ENCODE peak calls at places on chromosomes 2 and 18, in nine cellular contexts. O is neural progenitor cell, C is GM23338, U is hepatocyte, T is HCT116, Q is PC-3, W is OCI-LY7, N is MM.1S, I is SK-N-SH. G is an unnamed sample.

GRCh38 chr18:8153887-8154583 is 455.2 kb upstream of the RAB12 start:
- DNase-seq in O (no peak), C (no peak), U (no peak), T (no peak), Q (peak; percentile 67), W (no peak), N (no peak), I (no peak), G (peak; percentile 88)

GRCh38 chr2:238290079-238290478 is 1.7 kb upstream of the PER2 start:
- DNase-seq in O (peak; percentile 73), C (peak; percentile 72), U (peak; percentile 84), T (peak; percentile 71), Q (peak; percentile 92), W (peak; percentile 45), N (no peak), I (no peak), G (no peak)

GRCh38 chr2:130846686-130847375 is 10.1 kb downstream of the ARHGEF4 start:
- DNase-seq in O (no peak), C (no peak), U (no peak), T (no peak), Q (peak; percentile 64), W (no peak), N (no peak), I (no peak), G (no peak)

GRCh38 chr2:88074854-88075292 is 7.2 kb downstream of the SMYD1 start:
- DNase-seq in O (no peak), C (no peak), U (no peak), T (no peak), Q (peak; percentile 77), W (no peak), N (no peak), I (no peak), G (peak; percentile 85)

GRCh38 chr2:102094917-102095316 is 47.6 kb upstream of the IL1R1 start:
- DNase-seq in O (no peak), C (no peak), U (peak; percentile 86), T (peak; percentile 41), Q (peak; percentile 87), W (no peak), N (no peak), I (no peak), G (peak; percentile 97)

GRCh38 chr2:185689906-185690539 is 48.6 kb upstream of the FSIP2 start:
- DNase-seq in O (no peak), C (no peak), U (no peak), T (peak; percentile 13), Q (peak; percentile 59), W (no peak), N (no peak), I (no peak), G (no peak)

GRCh38 chr2:6823111-6823510 is 42.6 kb downstream of the CMPK2 start:
- DNase-seq in O (no peak), C (no peak), U (no peak), T (no peak), Q (no peak), W (no peak), N (no peak), I (no peak), G (peak; percentile 47)

GRCh38 chr2:85753525-85754312 is at the start of gene ATOH8:
- DNase-seq in O (peak; percentile 76), C (peak; percentile 87), U (peak; percentile 76), T (no peak), Q (peak; percentile 11), W (peak; percentile 34), N (peak; percentile 25), I (peak; percentile 78), G (peak; percentile 87)

GRCh38 chr2:71930073-71930681 is 217.5 kb downstream of the CYP26B1 start:
- DNase-seq in O (no peak), C (no peak), U (peak; percentile 70), T (no peak), Q (peak; percentile 40), W (no peak), N (no peak), I (peak; percentile 68), G (peak; percentile 83)

GRCh38 chr2:18626256-18626668 is 36.9 kb upstream of the NT5C1B start:
- DNase-seq in O (no peak), C (no peak), U (no peak), T (no peak), Q (peak; percentile 84), W (no peak), N (no peak), I (no peak), G (peak; percentile 71)

DNA sequence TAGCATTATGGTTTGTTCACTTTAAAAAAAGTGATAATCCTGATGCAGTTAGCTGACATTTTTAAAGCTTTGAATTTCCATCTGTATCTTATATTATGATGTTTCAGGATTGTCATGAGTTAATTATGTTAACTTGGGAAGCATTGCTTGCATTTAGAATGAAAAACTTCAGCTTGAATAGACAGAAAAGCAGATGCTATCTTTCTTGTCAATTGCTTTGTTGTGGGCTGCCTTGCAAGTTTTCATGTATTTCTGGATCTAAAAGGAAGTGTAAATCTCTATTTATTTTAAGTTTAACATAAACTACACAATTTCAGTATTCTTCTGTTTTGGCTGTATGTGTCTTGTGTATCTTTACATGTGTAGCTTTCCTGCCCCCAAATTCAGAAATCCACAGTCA is 479.5 kb downstream of the ARHGAP15 start:
- DNase-seq in O (no peak), C (no peak), U (no peak), T (no peak), Q (no peak), W (no peak), N (no peak), I (peak; percentile 2), G (no peak)
- H3K27ac ChIP-seq in O (peak overlapping the region; percentile 16), C (no peak overlapping the region), U (no peak overlapping the region), T (no peak overlapping the region), Q (no peak overlapping the region), W (no peak overlapping the region), N (no peak overlapping the region), I (no peak overlapping the region), G (no peak overlapping the region)

GRCh38 chr18:55907352-55908045 is 319.5 kb upstream of the TCF4 start:
- DNase-seq in O (no peak), C (no peak), U (no peak), T (no peak), Q (peak; percentile 6), W (no peak), N (no peak), I (no peak), G (peak; percentile 39)
- H3K4me2 ChIP-seq in O (peak overlapping the region; percentile 36), C (no peak overlapping the region), U (peak overlapping the region; percentile 43), T (no peak overlapping the region), Q (no peak overlapping the region), W (no peak overlapping the region), N (no peak overlapping the region), I (no peak overlapping the region), G (peak overlapping the region; percentile 72)

GRCh38 chr2:26784570-26785234 is 1.2 kb upstream of the CENPA start:
- DNase-seq in O (no peak), C (no peak), U (no peak), T (no peak), Q (no peak), W (no peak), N (no peak), I (no peak), G (no peak)

GRCh38 chr2:26785431-26786206 is at the start of gene CENPA:
- DNase-seq in O (peak; percentile 99), C (peak; percentile 99), U (peak; percentile 98), T (peak; percentile 99), Q (peak; percentile 99), W (peak; percentile 99), N (peak; percentile 99), I (peak; percentile 100), G (peak; percentile 99)

GRCh38 chr2:26782876-26783704 is 2.8 kb upstream of the CENPA start:
- DNase-seq in O (no peak), C (no peak), U (no peak), T (no peak), Q (no peak), W (no peak), N (no peak), I (no peak), G (no peak)

GRCh38 chr2:26786207-26787023 is 559 bp downstream of the CENPA start:
- DNase-seq in O (no peak), C (no peak), U (no peak), T (no peak), Q (peak; percentile 27), W (peak; percentile 53), N (peak; percentile 41), I (peak; percentile 52), G (peak; percentile 53)
- TF ChIP-seq EZH2phosphoT487 in O (no peak), C (no peak), U (no peak), T (no peak), Q (no peak), W (no peak), N (no peak), I (no peak), G (no peak)

DNA sequence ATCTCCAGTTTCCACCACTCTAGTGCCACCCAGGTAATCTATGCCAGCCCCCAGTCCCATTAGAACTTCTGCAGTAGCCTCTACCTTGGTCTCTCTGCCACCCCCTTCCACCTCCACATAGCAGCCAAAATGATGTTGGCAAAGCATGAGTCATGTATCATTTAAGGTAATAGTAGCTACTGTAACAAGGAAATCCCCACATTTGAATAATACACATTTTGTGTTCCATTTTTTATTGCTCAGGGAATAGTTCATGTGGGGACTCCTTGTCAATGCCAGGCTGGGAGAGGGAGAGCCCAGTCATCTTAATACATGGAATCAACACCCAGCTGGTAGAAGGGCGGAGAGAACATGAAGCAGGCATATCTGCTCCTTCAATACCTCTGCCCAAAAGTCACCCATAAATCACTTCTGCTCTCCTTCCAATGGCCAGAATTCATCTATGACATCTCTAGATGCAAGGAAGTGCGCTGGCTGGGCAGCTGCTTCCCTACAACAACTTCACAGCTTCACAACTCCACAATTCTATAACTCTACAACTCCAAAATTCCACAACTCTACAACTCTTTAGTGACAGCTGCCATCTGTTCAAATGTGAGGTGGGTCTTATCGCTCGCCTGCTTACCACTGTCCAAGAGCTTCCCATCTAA is 70.6 kb upstream of the GLS start:
- DNase-seq in O (no peak), C (no peak), U (no peak), T (no peak), Q (peak; percentile 51), W (no peak), N (no peak), I (no peak), G (no peak)
- H3K27ac ChIP-seq in O (no peak overlapping the region), C (no peak overlapping the region), U (peak overlapping the region; percentile 88), T (no peak overlapping the region), Q (peak overlapping the region; percentile 40), W (no peak overlapping the region), N (no peak overlapping the region), I (no peak overlapping the region), G (no peak overlapping the region)

DNA sequence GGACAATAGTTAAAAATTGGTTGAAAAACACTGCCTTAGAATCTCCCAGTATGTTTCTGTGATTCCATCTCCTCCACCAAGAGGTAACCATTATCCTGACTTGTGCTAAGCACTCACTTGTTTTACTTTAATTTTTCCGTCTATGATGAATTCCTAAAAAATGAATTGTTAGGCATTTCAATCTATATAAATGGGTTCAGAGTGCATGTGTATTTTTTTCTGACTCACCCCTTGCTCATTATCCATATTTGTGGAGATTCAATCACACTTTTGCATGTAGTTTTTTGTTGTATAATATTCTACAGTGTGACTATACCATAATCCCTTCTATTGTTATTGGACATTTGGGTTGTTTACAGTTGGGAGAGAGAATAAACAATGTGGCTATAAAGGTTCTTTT is 1.3 kb downstream of the NDUFB3 start:
- DNase-seq in O (no peak), C (no peak), U (no peak), T (no peak), Q (peak; percentile 74), W (no peak), N (no peak), I (no peak), G (no peak)
- H3K4me2 ChIP-seq in O (peak overlapping the region; percentile 97), C (peak overlapping the region; percentile 83), U (peak overlapping the region; percentile 78), T (peak overlapping the region; percentile 84), Q (peak overlapping the region; percentile 93), W (peak overlapping the region; percentile 77), N (peak overlapping the region; percentile 89), I (peak overlapping the region; percentile 92), G (peak overlapping the region; percentile 97)

G was measured in GM23248.